ENCODE peak calls at places on chromosomes 12 and 14, in five cellular contexts. G is iPS DF 19.7; O is Kasumi-1; F is LoVo; W is stimulated activated CD4-positive, alpha-beta T cell treated with anti-CD3 and anti-CD28 coated beads, Interleukin-12 subunit alpha, Interleukin-12 subunit beta, amount 100 ng/mL, for 4 hours. N is an unnamed sample.

GRCh38 chr14:54133896-54134295 is 177.3 kb upstream of the BMP4 start:
- DNase-seq in O (no peak), F (peak; percentile 90), G (no peak), W (no peak), N (no peak)

GRCh38 chr14:73491256-73491976 is 683 bp downstream of the RIOX1 start:
- DNase-seq in G (no peak), O (peak; percentile 42), W (peak; percentile 64), F (peak; percentile 42), N (peak; percentile 40)

GRCh38 chr12:16473610-16474326 is 126.3 kb downstream of the MGST1 start:
- DNase-seq in G (no peak), O (no peak), F (no peak), W (no peak), N (no peak)

GRCh38 chr12:66118240-66118891 is 12.2 kb downstream of the LLPH start:
- DNase-seq in F (no peak), W (no peak), O (no peak), G (no peak), N (no peak)

GRCh38 chr12:124318336-124319020 is 23.6 kb downstream of the RFLNA start:
- DNase-seq in O (no peak), G (no peak), W (no peak), F (no peak), N (no peak)

GRCh38 chr14:76844223-76844622 is 18.0 kb downstream of the LRRC74A start:
- DNase-seq in F (no peak), G (no peak), O (peak; percentile 95), W (peak; percentile 50), N (peak; percentile 78)

GRCh38 chr12:32115404-32116104 is 8.9 kb downstream of the BICD1 start:
- DNase-seq in W (no peak), F (peak; percentile 91), O (no peak), G (no peak), N (peak; percentile 57)

GRCh38 chr12:6833189-6833890 is 5.1 kb downstream of the P3H3 start:
- DNase-seq in G (no peak), O (no peak), W (no peak), F (no peak), N (no peak)

GRCh38 chr12:6362383-6362782 is 13.0 kb downstream of the SCNN1A start:
- DNase-seq in O (no peak), W (no peak), F (no peak), G (no peak), N (no peak)

GRCh38 chr14:72256055-72256454 is 323.8 kb downstream of the RGS6 start:
- DNase-seq in G (no peak), F (no peak), W (no peak), O (no peak), N (no peak)

GRCh38 chr12:122368361-122369073 is 54.0 kb downstream of the CLIP1 start:
- DNase-seq in F (peak; percentile 86), G (no peak), W (no peak), O (no peak), N (no peak)

GRCh38 chr14:70685480-70686197 is 43.9 kb downstream of the TTC9 start:
- DNase-seq in G (no peak), W (no peak), O (no peak), F (no peak), N (no peak)

GRCh38 chr14:59189281-59189821 is 884 bp downstream of the DAAM1 start:
- DNase-seq in F (peak; percentile 7), W (peak; percentile 25), G (no peak), O (peak; percentile 51), N (no peak)

GRCh38 chr14:75607842-75608640 is 29.6 kb downstream of the FLVCR2 start:
- DNase-seq in G (no peak), O (no peak), W (no peak), F (no peak), N (no peak)

GRCh38 chr14:97626088-97626487 is 828.9 kb downstream of the VRK1 start:
- DNase-seq in W (no peak), O (no peak), G (no peak), F (no peak), N (no peak)

GRCh38 chr14:70987042-70987441 is 79.8 kb downstream of the PCNX1 start:
- DNase-seq in F (no peak), G (no peak), W (no peak), O (no peak), N (no peak)

GRCh38 chr12:43501705-43502104 is 50.3 kb downstream of the ADAMTS20 start:
- DNase-seq in F (peak; percentile 7), G (no peak), W (no peak), O (peak; percentile 84), N (peak; percentile 8)

GRCh38 chr14:88421286-88421685 is 35.8 kb downstream of the SPATA7 start:
- DNase-seq in W (no peak), F (no peak), O (no peak), G (no peak), N (no peak)

GRCh38 chr14:29240046-29240445 is 473.5 kb downstream of the FOXG1 start:
- DNase-seq in F (no peak), W (no peak), O (no peak), G (no peak), N (no peak)

GRCh38 chr14:34301107-34301734 is 160.8 kb downstream of the SPTSSA start:
- DNase-seq in G (no peak), W (no peak), O (peak; percentile 55), F (peak; percentile 31), N (no peak)

GRCh38 chr14:63564318-63564717 is 21.1 kb upstream of the PPP2R5E start:
- DNase-seq in W (no peak), O (no peak), F (no peak), G (no peak), N (no peak)

GRCh38 chr12:80837342-80837978 is 100.3 kb downstream of the LIN7A start:
- DNase-seq in F (peak; percentile 38), O (peak; percentile 47), G (peak; percentile 54), W (no peak), N (no peak)

GRCh38 chr14:83300454-83301064 is 1766.9 kb upstream of the SEL1L start:
- DNase-seq in G (no peak), F (peak; percentile 5), W (no peak), O (peak; percentile 75), N (peak; percentile 33)

GRCh38 chr14:71429900-71430299 is 502.3 kb upstream of the RGS6 start:
- DNase-seq in G (no peak), F (no peak), O (no peak), W (no peak), N (no peak)

GRCh38 chr14:22650960-22651521 is 6.9 kb upstream of the OR6J1 start:
- DNase-seq in W (no peak), O (peak; percentile 9), G (no peak), F (no peak), N (peak; percentile 90)

GRCh38 chr12:64883264-64884163 is 59.1 kb downstream of the TBC1D30 start:
- DNase-seq in O (no peak), G (no peak), W (no peak), F (no peak), N (no peak)

GRCh38 chr12:6424848-6425247 is 19.9 kb upstream of the CD27 start:
- DNase-seq in G (no peak), O (no peak), W (no peak), F (no peak), N (peak; percentile 31)

GRCh38 chr14:106820119-106820518 is 1293.7 kb downstream of the TMEM121 start:
- DNase-seq in G (no peak), W (no peak), F (no peak), O (no peak), N (no peak)

GRCh38 chr14:68940614-68941185 is 38.4 kb downstream of the ACTN1 start:
- DNase-seq in W (no peak), O (no peak), G (no peak), F (no peak), N (no peak)

GRCh38 chr14:70713096-70713875 is 71.6 kb downstream of the TTC9 start:
- DNase-seq in O (no peak), F (no peak), G (no peak), W (no peak), N (no peak)

GRCh38 chr12:132478845-132479244 is 11.1 kb upstream of the FBRSL1 start:
- DNase-seq in F (no peak), G (no peak), O (no peak), W (no peak), N (no peak)

GRCh38 chr14:47278233-47278842 is 397.1 kb downstream of the MDGA2 start:
- DNase-seq in G (peak; percentile 45), O (peak; percentile 38), W (peak; percentile 4), F (peak; percentile 31), N (peak; percentile 12)

N was measured in MV-4-11.